ENCODE peak calls at places on chromosomes 3 and 15, in ten cellular contexts. K, E, G, Q, C, S, A, B, M and Z are unnamed samples.

GRCh38 chr3:188434594-188434993 is 280.6 kb downstream of the LPP start:
- DNase-seq in M (no peak), S (no peak), Q (no peak), G (no peak), K (no peak), B (peak; percentile 69), E (no peak), C (no peak), A (no peak), Z (no peak)

GRCh38 chr15:69701198-69701597 is 248.6 kb downstream of the RPLP1 start:
- DNase-seq in S (no peak), C (no peak), Q (no peak), A (no peak), B (no peak), M (no peak), G (no peak), K (no peak), E (no peak), Z (no peak)

GRCh38 chr15:67061811-67062348 is 3.5 kb upstream of the SMAD3 start:
- DNase-seq in K (no peak), Q (no peak), A (no peak), B (peak; percentile 66), G (no peak), S (no peak), E (no peak), C (no peak), M (no peak), Z (no peak)

GRCh38 chr3:124658270-124658669 is 72.0 kb upstream of the UMPS start:
- DNase-seq in B (no peak), S (no peak), K (no peak), Q (no peak), E (no peak), M (no peak), C (no peak), G (no peak), A (no peak), Z (no peak)

GRCh38 chr15:79136434-79137046 is 46.0 kb upstream of the RASGRF1 start:
- DNase-seq in B (no peak), E (no peak), K (no peak), S (no peak), A (no peak), G (no peak), Q (no peak), C (no peak), M (no peak), Z (no peak)

GRCh38 chr3:17478673-17479072 is 263.8 kb downstream of the TBC1D5 start:
- DNase-seq in B (peak; percentile 89), S (peak; percentile 5), Q (no peak), E (peak; percentile 14), M (no peak), G (no peak), K (no peak), C (no peak), A (no peak), Z (peak; percentile 98)

GRCh38 chr3:13200951-13201350 is 127.7 kb upstream of the IQSEC1 start:
- DNase-seq in E (no peak), Q (no peak), A (no peak), C (no peak), B (peak; percentile 9), S (peak; percentile 38), K (no peak), G (no peak), M (no peak), Z (no peak)

GRCh38 chr3:33792167-33792892 is 6.1 kb upstream of the PDCD6IP start:
- DNase-seq in C (no peak), A (no peak), E (no peak), M (no peak), G (no peak), B (no peak), Q (no peak), S (no peak), K (no peak), Z (no peak)

GRCh38 chr3:8599146-8599545 is 45.5 kb downstream of the SSUH2 start:
- DNase-seq in M (no peak), C (no peak), A (no peak), S (no peak), E (no peak), Q (no peak), K (peak; percentile 18), B (no peak), G (no peak), Z (no peak)

GRCh38 chr3:196650740-196651311 is 11.3 kb downstream of the NRROS start:
- DNase-seq in M (no peak), K (no peak), Q (no peak), E (no peak), G (peak; percentile 97), B (peak; percentile 74), A (no peak), C (no peak), S (peak; percentile 98), Z (peak; percentile 99)